ENCODE peak calls at places on chromosomes 13 and 19, in five cellular contexts. One of them, this sample, is unnamed.

GRCh38 chr19:53045536-53045935 is 996 bp downstream of the ERVV-2 start:
- DNase-seq in lung: no peak
- DNase-seq in IMR-90: no peak
- DNase-seq in activated naive CD4-positive, alpha-beta T cell: no peak
- DNase-seq in prostate gland: no peak
- DNase-seq in this sample: no peak

GRCh38 chr13:59750860-59751259 is 412.9 kb downstream of the DIAPH3 start:
- DNase-seq in activated naive CD4-positive, alpha-beta T cell: no peak
- DNase-seq in prostate gland: no peak
- DNase-seq in lung: no peak
- DNase-seq in IMR-90: peak; percentile 57
- DNase-seq in this sample: no peak

GRCh38 chr13:113637262-113638160 is 20.5 kb downstream of the ATP4B start:
- DNase-seq in IMR-90: no peak
- DNase-seq in lung: no peak
- DNase-seq in activated naive CD4-positive, alpha-beta T cell: no peak
- DNase-seq in prostate gland: no peak
- DNase-seq in this sample: no peak

GRCh38 chr19:32570081-32570785 is 10.8 kb upstream of the PDCD5 start:
- DNase-seq in IMR-90: peak; percentile 57
- DNase-seq in lung: peak; percentile 37
- DNase-seq in activated naive CD4-positive, alpha-beta T cell: peak; percentile 30
- DNase-seq in prostate gland: peak; percentile 51
- DNase-seq in this sample: peak; percentile 69

GRCh38 chr13:78603240-78603947 is at the start of gene POU4F1:
- DNase-seq in prostate gland: no peak
- DNase-seq in activated naive CD4-positive, alpha-beta T cell: peak; percentile 21
- DNase-seq in lung: no peak
- DNase-seq in IMR-90: peak; percentile 11
- DNase-seq in this sample: peak; percentile 38

GRCh38 chr13:80473695-80474094 is 132.8 kb upstream of the SPRY2 start:
- DNase-seq in IMR-90: peak; percentile 18
- DNase-seq in prostate gland: no peak
- DNase-seq in activated naive CD4-positive, alpha-beta T cell: no peak
- DNase-seq in lung: no peak
- DNase-seq in this sample: peak; percentile 16

GRCh38 chr19:18745012-18745735 is 45.9 kb downstream of the COMP start:
- DNase-seq in IMR-90: no peak
- DNase-seq in lung: no peak
- DNase-seq in prostate gland: no peak
- DNase-seq in activated naive CD4-positive, alpha-beta T cell: no peak
- DNase-seq in this sample: peak; percentile 80

GRCh38 chr13:30107536-30108136 is 199.7 kb downstream of the KATNAL1 start:
- DNase-seq in prostate gland: no peak
- DNase-seq in lung: no peak
- DNase-seq in IMR-90: peak; percentile 84
- DNase-seq in activated naive CD4-positive, alpha-beta T cell: no peak
- DNase-seq in this sample: no peak

GRCh38 chr13:77185721-77186120 is 141.2 kb downstream of the MYCBP2 start:
- DNase-seq in activated naive CD4-positive, alpha-beta T cell: no peak
- DNase-seq in IMR-90: no peak
- DNase-seq in lung: no peak
- DNase-seq in prostate gland: no peak
- DNase-seq in this sample: no peak

GRCh38 chr13:39540929-39541605 is 61.9 kb downstream of the LHFPL6 start:
- DNase-seq in activated naive CD4-positive, alpha-beta T cell: no peak
- DNase-seq in prostate gland: no peak
- DNase-seq in lung: no peak
- DNase-seq in IMR-90: no peak
- DNase-seq in this sample: no peak

GRCh38 chr13:61695147-61695546 is 279.5 kb upstream of the PCDH20 start:
- DNase-seq in prostate gland: no peak
- DNase-seq in IMR-90: no peak
- DNase-seq in lung: no peak
- DNase-seq in activated naive CD4-positive, alpha-beta T cell: no peak
- DNase-seq in this sample: no peak

GRCh38 chr13:74040200-74040599 is 94.0 kb downstream of the KLF12 start:
- DNase-seq in activated naive CD4-positive, alpha-beta T cell: no peak
- DNase-seq in prostate gland: no peak
- DNase-seq in lung: no peak
- DNase-seq in IMR-90: peak; percentile 31
- DNase-seq in this sample: peak; percentile 32

GRCh38 chr19:10617409-10618121 is 7.8 kb upstream of the SLC44A2 start:
- DNase-seq in IMR-90: peak; percentile 89
- DNase-seq in lung: no peak
- DNase-seq in activated naive CD4-positive, alpha-beta T cell: no peak
- DNase-seq in prostate gland: peak; percentile 70
- DNase-seq in this sample: no peak

GRCh38 chr13:45441633-45442032 is 23.1 kb upstream of the COG3 start:
- DNase-seq in activated naive CD4-positive, alpha-beta T cell: no peak
- DNase-seq in lung: no peak
- DNase-seq in IMR-90: peak; percentile 10
- DNase-seq in prostate gland: no peak
- DNase-seq in this sample: no peak

GRCh38 chr19:33266971-33267484 is 35.3 kb downstream of the CEBPA start:
- DNase-seq in lung: no peak
- DNase-seq in activated naive CD4-positive, alpha-beta T cell: no peak
- DNase-seq in prostate gland: no peak
- DNase-seq in IMR-90: no peak
- DNase-seq in this sample: no peak

GRCh38 chr19:34336781-34337271 is 28.2 kb upstream of the GPI start:
- DNase-seq in activated naive CD4-positive, alpha-beta T cell: peak; percentile 23
- DNase-seq in prostate gland: no peak
- DNase-seq in IMR-90: peak; percentile 47
- DNase-seq in lung: no peak
- DNase-seq in this sample: no peak

GRCh38 chr19:5074418-5074817 is 105.5 kb downstream of the KDM4B start:
- DNase-seq in activated naive CD4-positive, alpha-beta T cell: no peak
- DNase-seq in prostate gland: no peak
- DNase-seq in lung: no peak
- DNase-seq in IMR-90: no peak
- DNase-seq in this sample: no peak

GRCh38 chr13:66200555-66200954 is 1029.6 kb downstream of the PCDH9 start:
- DNase-seq in lung: no peak
- DNase-seq in activated naive CD4-positive, alpha-beta T cell: no peak
- DNase-seq in IMR-90: no peak
- DNase-seq in prostate gland: no peak
- DNase-seq in this sample: no peak

GRCh38 chr19:38729653-38730469 is 14.4 kb downstream of the CAPN12 start:
- DNase-seq in IMR-90: peak; percentile 44
- DNase-seq in prostate gland: peak; percentile 56
- DNase-seq in lung: peak; percentile 74
- DNase-seq in activated naive CD4-positive, alpha-beta T cell: peak; percentile 79
- DNase-seq in this sample: peak; percentile 57

GRCh38 chr19:29054886-29055675 is 157.9 kb downstream of the UQCRFS1 start:
- DNase-seq in activated naive CD4-positive, alpha-beta T cell: no peak
- DNase-seq in IMR-90: no peak
- DNase-seq in lung: no peak
- DNase-seq in prostate gland: no peak
- DNase-seq in this sample: no peak

GRCh38 chr13:83929147-83929546 is 46.9 kb upstream of the SLITRK1 start:
- DNase-seq in activated naive CD4-positive, alpha-beta T cell: no peak
- DNase-seq in IMR-90: no peak
- DNase-seq in prostate gland: no peak
- DNase-seq in lung: no peak
- DNase-seq in this sample: no peak

GRCh38 chr13:102591988-102592781 is 4.6 kb upstream of the TPP2 start:
- DNase-seq in prostate gland: peak; percentile 35
- DNase-seq in lung: peak; percentile 73
- DNase-seq in activated naive CD4-positive, alpha-beta T cell: peak; percentile 74
- DNase-seq in IMR-90: peak; percentile 75
- DNase-seq in this sample: peak; percentile 75

GRCh38 chr13:64648293-64648692 is 2581.8 kb downstream of the PCDH9 start:
- DNase-seq in prostate gland: no peak
- DNase-seq in IMR-90: no peak
- DNase-seq in activated naive CD4-positive, alpha-beta T cell: no peak
- DNase-seq in lung: no peak
- DNase-seq in this sample: no peak

GRCh38 chr13:94065741-94066140 is 413.7 kb downstream of the DCT start:
- DNase-seq in lung: no peak
- DNase-seq in IMR-90: peak; percentile 78
- DNase-seq in activated naive CD4-positive, alpha-beta T cell: no peak
- DNase-seq in prostate gland: no peak
- DNase-seq in this sample: no peak

GRCh38 chr13:86825410-86825809 is 845.8 kb upstream of the SLITRK5 start:
- DNase-seq in IMR-90: no peak
- DNase-seq in lung: no peak
- DNase-seq in activated naive CD4-positive, alpha-beta T cell: no peak
- DNase-seq in prostate gland: no peak
- DNase-seq in this sample: no peak

GRCh38 chr13:45257638-45258338 is 56.9 kb upstream of the KCTD4 start:
- DNase-seq in prostate gland: no peak
- DNase-seq in activated naive CD4-positive, alpha-beta T cell: no peak
- DNase-seq in lung: no peak
- DNase-seq in IMR-90: peak; percentile 54
- DNase-seq in this sample: no peak

GRCh38 chr13:19185086-19185864 is 3.7 kb upstream of the TUBA3C start:
- DNase-seq in IMR-90: no peak
- DNase-seq in activated naive CD4-positive, alpha-beta T cell: no peak
- DNase-seq in lung: peak; percentile 28
- DNase-seq in prostate gland: peak; percentile 1
- DNase-seq in this sample: no peak

This sample was measured in thyroid gland.